ENCODE peak calls at places on chromosomes 16 and 17, in seven cellular contexts. U is anterior cingulate cortex; X is T-helper 9 cell; S is colonic mucosa; A is uterus; W is AML-193; C is central memory CD4-positive, alpha-beta T cell. L is an unnamed sample.

GRCh38 chr16:31042866-31043265 is 9.5 kb downstream of the STX4 start:
- DNase-seq in X (no peak), A (no peak), S (no peak), C (no peak), W (no peak), U (no peak), L (no peak)

GRCh38 chr17:75346906-75347305 is 57.7 kb upstream of the SLC25A19 start:
- DNase-seq in C (no peak), A (no peak), W (no peak), X (no peak), S (no peak), U (no peak), L (peak)

GRCh38 chr16:12732600-12732999 is 71.1 kb downstream of the CPPED1 start:
- DNase-seq in S (no peak), W (no peak), A (no peak), X (no peak), U (no peak), C (no peak), L (no peak)

GRCh38 chr16:79601092-79601977 is 798 bp upstream of the MAF start:
- DNase-seq in W (no peak), C (no peak), S (peak), X (peak), A (peak), U (no peak), L (no peak)

GRCh38 chr16:3021449-3022207 is 1.5 kb downstream of the TNFRSF12A start:
- DNase-seq in W (peak), A (peak), S (peak), U (no peak), X (peak), C (peak), L (peak)

GRCh38 chr17:41657164-41657754 is 31.4 kb upstream of the EIF1 start:
- DNase-seq in X (no peak), U (no peak), W (no peak), S (no peak), A (no peak), C (no peak), L (no peak)

GRCh38 chr16:27947696-27948095 is 115.8 kb downstream of the GSG1L start:
- DNase-seq in U (no peak), C (no peak), X (no peak), A (no peak), S (no peak), W (no peak), L (no peak)

GRCh38 chr17:45705123-45706009 is 78.8 kb upstream of the CRHR1 start:
- DNase-seq in W (no peak), X (no peak), U (no peak), A (no peak), C (no peak), S (no peak), L (peak)

GRCh38 chr17:66283971-66284370 is 18.4 kb upstream of the PRKCA start:
- DNase-seq in W (no peak), C (no peak), X (no peak), S (no peak), U (no peak), A (no peak), L (no peak)

GRCh38 chr16:46862555-46863447 is 21.4 kb upstream of the GPT2 start:
- DNase-seq in X (no peak), C (no peak), U (no peak), S (no peak), W (no peak), A (no peak), L (no peak)

GRCh38 chr16:89921699-89922476 is 1.3 kb upstream of the TUBB3 start:
- DNase-seq in A (peak), W (no peak), C (no peak), U (no peak), S (peak), X (no peak), L (peak)

GRCh38 chr17:885971-886571 is 93.5 kb downstream of the NXN start:
- DNase-seq in C (no peak), U (no peak), X (no peak), W (no peak), A (peak), S (peak), L (no peak)

GRCh38 chr16:57039148-57039812 is 49.9 kb downstream of the NLRC5 start:
- DNase-seq in W (peak), A (no peak), X (no peak), U (no peak), S (no peak), C (no peak), L (no peak)

GRCh38 chr16:55059146-55059545 is 128.5 kb downstream of the IRX5 start:
- DNase-seq in W (no peak), U (no peak), A (no peak), C (no peak), X (no peak), S (no peak), L (no peak)